ENCODE peak calls at places on chromosomes 7 and 10, in seven cellular contexts. O, F, S, H, K, R and C are unnamed samples.

GRCh38 chr10:119344381-119344780 is 137.0 kb downstream of the GRK5 start:
- DNase-seq in O (no peak), F (no peak), S (no peak), H (no peak), K (no peak), R (no peak), C (no peak)

GRCh38 chr7:111199643-111200042 is 108.7 kb downstream of the LRRN3 start:
- DNase-seq in O (no peak), F (no peak), S (no peak), H (no peak), K (no peak), R (no peak), C (no peak)

GRCh38 chr7:1448958-1449357 is 10.3 kb downstream of the MICALL2 start:
- DNase-seq in O (no peak), F (no peak), S (no peak), H (no peak), K (no peak), R (no peak), C (no peak)

GRCh38 chr7:455110-455928 is 64.3 kb downstream of the PDGFA start:
- DNase-seq in O (no peak), F (peak; percentile 75), S (no peak), H (no peak), K (peak; percentile 99), R (peak; percentile 76), C (peak; percentile 78)

GRCh38 chr10:80416401-80417098 is 8.2 kb downstream of the PRXL2A start:
- DNase-seq in O (no peak), F (no peak), S (no peak), H (no peak), K (no peak), R (no peak), C (no peak)

GRCh38 chr10:110629680-110630191 is 14.4 kb upstream of the RBM20 start:
- DNase-seq in O (no peak), F (no peak), S (no peak), H (no peak), K (no peak), R (peak; percentile 71), C (no peak)

GRCh38 chr7:103524042-103524907 is 78.3 kb upstream of the SLC26A5 start:
- DNase-seq in O (peak; percentile 12), F (peak; percentile 67), S (no peak), H (no peak), K (peak; percentile 72), R (peak; percentile 3), C (peak; percentile 9)

GRCh38 chr10:60732240-60733188 is 45.8 kb upstream of the CDK1 start:
- DNase-seq in O (no peak), F (no peak), S (no peak), H (peak; percentile 66), K (no peak), R (no peak), C (peak; percentile 44)

GRCh38 chr7:128918266-128918665 is 7.8 kb upstream of the KCP start:
- DNase-seq in O (no peak), F (no peak), S (no peak), H (peak; percentile 32), K (no peak), R (no peak), C (no peak)

GRCh38 chr10:129707406-129708388 is 240.7 kb downstream of the MGMT start:
- DNase-seq in O (no peak), F (no peak), S (no peak), H (no peak), K (peak; percentile 58), R (no peak), C (peak; percentile 21)

GRCh38 chr10:28207799-28208198 is 95.1 kb downstream of the MPP7 start:
- DNase-seq in O (no peak), F (no peak), S (no peak), H (no peak), K (no peak), R (no peak), C (no peak)

GRCh38 chr10:119865699-119866240 is 6.9 kb downstream of the MCMBP start:
- DNase-seq in O (no peak), F (no peak), S (no peak), H (no peak), K (no peak), R (no peak), C (no peak)

GRCh38 chr10:53650794-53651193 is 878.2 kb upstream of the MBL2 start:
- DNase-seq in O (no peak), F (no peak), S (no peak), H (no peak), K (no peak), R (no peak), C (no peak)

DNA sequence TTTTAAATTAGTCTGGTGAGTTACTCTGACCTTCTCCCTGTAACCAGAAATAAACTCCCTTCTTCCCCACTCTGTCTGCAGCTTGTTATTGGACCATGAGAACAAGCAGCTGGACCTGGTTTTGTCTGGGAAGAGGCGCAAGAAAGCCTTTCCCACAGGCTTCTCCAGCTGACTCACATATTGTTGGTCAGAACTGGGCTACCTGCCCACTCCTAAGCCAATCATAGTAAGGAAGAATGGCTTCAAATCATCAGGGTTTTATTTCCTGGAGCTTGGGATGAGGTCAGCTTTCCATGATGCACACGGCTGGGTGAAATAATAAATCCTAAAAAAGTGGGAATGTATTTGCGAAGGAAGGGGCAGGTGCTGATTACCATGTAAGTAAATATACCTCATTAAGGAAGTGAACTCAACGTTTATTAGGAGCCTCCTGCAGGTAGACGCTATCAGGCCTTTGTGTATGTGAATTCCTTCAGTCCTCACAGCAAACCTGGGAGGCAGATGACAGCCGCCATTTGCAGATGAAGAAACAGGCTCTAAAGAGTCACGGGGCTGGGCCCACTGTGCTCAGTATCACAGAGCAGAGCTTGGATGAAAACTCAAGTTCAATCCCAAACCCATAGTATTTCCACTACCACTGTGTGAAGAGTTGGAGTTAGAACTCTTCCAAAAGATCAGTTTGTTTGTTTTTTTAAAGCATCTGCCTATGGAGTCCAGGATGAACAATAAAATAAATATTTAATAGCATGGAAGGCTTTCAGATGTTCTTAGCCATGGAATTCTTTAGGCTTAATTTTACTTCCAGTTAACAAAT is 32.7 kb downstream of the IL15RA start:
- DNase-seq in O (peak; percentile 67), F (no peak), S (no peak), H (no peak), K (no peak), R (no peak), C (peak; percentile 70)
- TF ChIP-seq JUND in O (peak; percentile 68), F (no peak), S (no peak), H (no peak), K (peak; percentile 64), R (no peak), C (no peak)

GRCh38 chr7:156986378-156986777 is 24.1 kb downstream of the MNX1 start:
- DNase-seq in O (no peak), F (no peak), S (no peak), H (no peak), K (no peak), R (no peak), C (no peak)

GRCh38 chr7:156988605-156989185 is 21.8 kb downstream of the MNX1 start:
- DNase-seq in O (no peak), F (no peak), S (no peak), H (peak; percentile 35), K (peak; percentile 35), R (peak; percentile 94), C (no peak)

GRCh38 chr7:156979711-156980110 is 30.2 kb downstream of the NOM1 start:
- DNase-seq in O (no peak), F (no peak), S (no peak), H (no peak), K (no peak), R (no peak), C (no peak)

GRCh38 chr7:156985101-156985967 is 25.1 kb downstream of the MNX1 start:
- DNase-seq in O (no peak), F (no peak), S (no peak), H (peak; percentile 48), K (peak; percentile 42), R (no peak), C (no peak)

DNA sequence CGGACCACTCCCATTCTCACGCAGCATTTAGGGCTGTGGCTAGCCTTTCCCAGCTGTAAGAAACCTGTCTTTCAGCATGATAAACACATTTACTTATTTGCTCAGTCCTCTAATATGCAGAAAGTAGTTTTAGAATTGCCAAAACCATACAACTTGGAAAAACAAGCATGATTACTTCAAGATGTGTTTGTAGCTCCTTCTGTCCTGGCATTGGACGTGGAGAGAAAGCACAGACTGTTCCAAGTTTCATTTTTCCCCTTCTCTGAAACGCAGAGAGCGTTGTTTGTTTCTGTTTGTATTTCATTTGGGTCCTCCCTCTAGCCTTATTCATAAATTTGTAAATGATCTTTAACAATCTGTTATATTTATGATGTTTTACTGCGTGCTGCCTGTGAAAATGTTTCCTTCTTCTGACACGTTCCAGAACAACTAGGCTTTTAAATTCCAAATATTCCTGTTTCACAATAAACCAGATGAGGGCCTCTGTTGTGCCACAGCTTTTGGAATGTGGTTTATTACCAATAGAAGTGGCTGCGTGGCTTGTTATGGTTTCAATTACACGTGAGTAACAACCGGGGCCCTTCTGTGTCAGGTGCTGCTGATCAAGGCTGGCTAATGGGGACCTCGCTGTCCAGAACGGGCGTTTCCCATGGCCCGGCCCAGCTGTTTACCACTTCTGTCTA is 26.1 kb downstream of the MNX1 start:
- DNase-seq in O (no peak), F (no peak), S (no peak), H (peak; percentile 30), K (peak; percentile 4), R (no peak), C (no peak)
- TF ChIP-seq JUND in O (no peak), F (no peak), S (no peak), H (no peak), K (no peak), R (no peak), C (no peak)

DNA sequence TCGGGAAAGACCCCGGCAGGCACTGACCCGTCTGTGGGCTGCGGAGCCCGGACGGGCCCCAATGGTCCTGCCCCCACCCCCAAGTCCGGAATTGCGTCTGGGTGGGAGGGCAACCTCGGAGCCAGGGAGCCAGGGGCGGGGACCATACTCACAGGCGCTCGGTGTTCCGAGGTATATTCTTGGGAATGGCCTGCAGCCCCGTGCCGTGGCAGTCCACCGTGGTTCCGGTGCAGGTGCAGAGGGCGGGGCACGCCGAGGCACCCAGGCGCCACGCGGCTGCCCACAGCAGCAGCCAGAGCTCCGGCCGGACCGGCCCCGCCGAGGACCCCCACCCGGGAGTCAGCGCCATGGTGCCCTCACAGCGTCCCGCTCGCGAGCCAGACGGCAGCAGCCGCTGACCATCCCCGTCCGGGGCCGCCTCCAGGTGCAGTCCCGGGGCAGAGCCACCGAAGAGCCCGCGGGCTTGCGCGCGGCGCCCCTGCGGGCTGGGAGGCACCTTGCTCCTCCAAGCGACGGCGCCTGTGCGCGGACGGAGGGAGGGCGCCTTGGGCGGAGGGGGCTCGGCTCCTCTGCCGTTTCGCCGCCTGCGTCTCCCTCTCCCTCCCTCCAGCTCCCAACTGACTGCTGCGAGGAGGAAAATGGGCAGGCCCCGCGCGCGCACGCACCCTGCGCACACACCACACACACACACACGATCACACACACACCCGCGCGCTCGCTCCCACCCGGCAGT is at the start of gene SLIT1:
- DNase-seq in O (no peak), F (no peak), S (no peak), H (peak; percentile 75), K (peak; percentile 79), R (no peak), C (no peak)
- TF ChIP-seq JUND in O (no peak), F (no peak), S (no peak), H (no peak), K (no peak), R (no peak), C (no peak)

GRCh38 chr10:31209523-31209922 is 109.5 kb upstream of the ZEB1 start:
- DNase-seq in O (no peak), F (no peak), S (no peak), H (no peak), K (no peak), R (no peak), C (no peak)

GRCh38 chr10:31210190-31210589 is 108.8 kb upstream of the ZEB1 start:
- DNase-seq in O (no peak), F (no peak), S (no peak), H (no peak), K (no peak), R (no peak), C (no peak)

GRCh38 chr10:31204090-31204489 is 114.9 kb upstream of the ZEB1 start:
- DNase-seq in O (no peak), F (no peak), S (no peak), H (no peak), K (no peak), R (no peak), C (no peak)

GRCh38 chr10:31207636-31208035 is 111.4 kb upstream of the ZEB1 start:
- DNase-seq in O (no peak), F (no peak), S (no peak), H (no peak), K (no peak), R (no peak), C (no peak)
- TF ChIP-seq JUND in O (no peak), F (no peak), S (no peak), H (no peak), K (no peak), R (no peak), C (no peak)